ENCODE peak calls at places on chromosomes 2 and 18, in ten cellular contexts. A is IMR-90, B is transverse colon, G is fibroblast of lung, O is GM23248, D is vagina, V is OCI-LY7, T is GM23338, P is MM.1S, X is pancreas. H is an unnamed sample.

GRCh38 chr2:10258726-10259125 is 44.0 kb upstream of the HPCAL1 start:
- DNase-seq in A (no peak), B (no peak), G (no peak), O (no peak), D (no peak), V (no peak), T (no peak), P (no peak), X (no peak), H (no peak)

GRCh38 chr18:62407660-62408059 is 82.5 kb downstream of the TNFRSF11A start:
- DNase-seq in A (no peak), B (no peak), G (no peak), O (no peak), D (no peak), V (no peak), T (no peak), P (no peak), X (no peak), H (no peak)

GRCh38 chr2:231523451-231524266 is 6.6 kb downstream of the NMUR1 start:
- DNase-seq in A (no peak), B (no peak), G (no peak), O (no peak), D (no peak), V (no peak), T (no peak), P (no peak), X (no peak), H (no peak)

GRCh38 chr2:209525834-209526281 is 102.0 kb downstream of the MAP2 start:
- DNase-seq in A (peak), B (no peak), G (peak), O (peak), D (no peak), V (no peak), T (no peak), P (peak), X (no peak), H (peak)

GRCh38 chr2:46502291-46502690 is 22.9 kb downstream of the TMEM247 start:
- DNase-seq in A (no peak), B (no peak), G (no peak), O (no peak), D (no peak), V (no peak), T (no peak), P (no peak), X (no peak), H (no peak)

GRCh38 chr2:25036221-25036559 is 5.7 kb upstream of the EFR3B start:
- DNase-seq in A (no peak), B (no peak), G (no peak), O (no peak), D (no peak), V (no peak), T (no peak), P (no peak), X (no peak), H (no peak)

GRCh38 chr2:159256159-159256558 is 30.3 kb downstream of the WDSUB1 start:
- DNase-seq in A (peak), B (no peak), G (peak), O (no peak), D (no peak), V (no peak), T (no peak), P (no peak), X (no peak), H (no peak)

GRCh38 chr2:8126783-8127182 is 555.1 kb upstream of the ID2 start:
- DNase-seq in A (no peak), B (no peak), G (no peak), O (no peak), D (no peak), V (no peak), T (no peak), P (no peak), X (no peak), H (no peak)

GRCh38 chr2:150425121-150425559 is 62.3 kb downstream of the RND3 start:
- DNase-seq in A (peak), B (no peak), G (peak), O (peak), D (no peak), V (no peak), T (peak), P (no peak), X (no peak), H (peak)

GRCh38 chr18:6628189-6628588 is 101.3 kb upstream of the ARHGAP28 start:
- DNase-seq in A (no peak), B (no peak), G (no peak), O (no peak), D (no peak), V (no peak), T (no peak), P (no peak), X (no peak), H (no peak)

GRCh38 chr2:234993547-234993981 is 41.7 kb downstream of the SH3BP4 start:
- DNase-seq in A (no peak), B (no peak), G (no peak), O (no peak), D (no peak), V (peak), T (no peak), P (peak), X (no peak), H (no peak)

GRCh38 chr2:183038341-183039300 is at the start of gene NCKAP1:
- DNase-seq in A (peak), B (peak), G (peak), O (peak), D (peak), V (peak), T (peak), P (peak), X (peak), H (peak)

GRCh38 chr2:69946351-69947077 is 14.9 kb downstream of the ASPRV1 start:
- DNase-seq in A (peak), B (no peak), G (peak), O (peak), D (no peak), V (peak), T (no peak), P (peak), X (no peak), H (no peak)

GRCh38 chr2:17518212-17519154 is at the start of gene RAD51AP2:
- DNase-seq in A (peak), B (peak), G (peak), O (peak), D (peak), V (peak), T (peak), P (peak), X (peak), H (peak)

GRCh38 chr2:239150125-239151011 is 250.5 kb downstream of the HDAC4 start:
- DNase-seq in A (no peak), B (no peak), G (no peak), O (no peak), D (no peak), V (peak), T (no peak), P (no peak), X (no peak), H (no peak)

GRCh38 chr18:55422456-55423185 is 165.4 kb downstream of the TCF4 start:
- DNase-seq in A (peak), B (peak), G (peak), O (peak), D (no peak), V (peak), T (no peak), P (no peak), X (no peak), H (peak)

GRCh38 chr2:1617425-1618021 is 126.8 kb downstream of the PXDN start:
- DNase-seq in A (no peak), B (no peak), G (no peak), O (no peak), D (no peak), V (peak), T (no peak), P (no peak), X (no peak), H (no peak)

GRCh38 chr2:67465623-67466022 is 68.5 kb downstream of the ETAA1 start:
- DNase-seq in A (no peak), B (no peak), G (no peak), O (no peak), D (no peak), V (no peak), T (no peak), P (peak), X (no peak), H (no peak)

GRCh38 chr2:129801575-129801974 is 177.9 kb upstream of the RAB6C start:
- DNase-seq in A (peak), B (no peak), G (peak), O (peak), D (peak), V (no peak), T (no peak), P (no peak), X (no peak), H (no peak)

DNA sequence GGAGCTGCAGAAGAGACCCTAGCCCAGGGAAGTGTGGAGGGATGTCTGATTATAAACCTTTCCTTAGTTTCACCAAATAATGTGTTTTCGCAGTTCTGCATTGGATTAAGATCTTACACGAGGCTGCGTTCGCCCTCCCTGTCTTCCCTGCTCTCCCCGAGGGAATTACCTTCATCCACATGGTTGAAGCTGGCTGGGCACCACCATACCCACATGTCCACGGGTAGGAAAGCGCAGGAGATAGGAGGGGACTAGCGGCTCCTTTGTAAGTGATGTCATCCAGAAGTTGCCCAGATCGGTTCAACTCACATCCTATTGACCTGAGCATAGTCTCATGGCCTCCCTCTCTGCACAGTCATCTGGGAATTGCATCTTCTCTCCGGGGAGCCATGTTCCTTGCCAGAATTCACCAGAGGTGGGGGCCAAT is 1.1 kb downstream of the TTL start:
- DNase-seq in A (peak), B (no peak), G (peak), O (peak), D (no peak), V (peak), T (peak), P (no peak), X (no peak), H (peak)
- H3K27ac ChIP-seq in A (peak), B (peak), G (peak), O (peak), D (peak), V (peak), T (no peak), P (peak), X (no peak), H (peak)

DNA sequence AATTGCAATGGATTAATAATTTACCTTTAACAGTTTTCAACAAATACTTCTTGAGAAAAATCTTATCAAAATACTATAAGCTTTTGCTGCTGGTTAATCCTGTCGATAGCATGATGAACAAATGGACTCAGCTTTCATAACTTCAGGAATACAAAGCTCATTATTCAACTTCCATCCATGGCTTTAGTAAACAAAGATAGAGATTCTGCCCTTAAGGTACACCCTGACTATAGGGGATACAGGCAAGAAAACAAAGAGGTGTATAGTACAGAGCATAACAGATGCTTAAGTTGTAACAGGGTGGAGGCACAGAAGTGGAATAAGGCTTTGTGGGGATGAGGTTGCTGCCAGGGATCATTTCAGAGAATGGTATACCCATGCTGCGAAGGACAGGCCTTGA is 272.5 kb upstream of the STON1 start:
- DNase-seq in A (no peak), B (no peak), G (no peak), O (no peak), D (no peak), V (no peak), T (no peak), P (no peak), X (no peak), H (no peak)
- H3K27ac ChIP-seq in A (no peak), B (no peak), G (no peak), O (no peak), D (no peak), V (no peak), T (no peak), P (no peak), X (no peak), H (no peak)

DNA sequence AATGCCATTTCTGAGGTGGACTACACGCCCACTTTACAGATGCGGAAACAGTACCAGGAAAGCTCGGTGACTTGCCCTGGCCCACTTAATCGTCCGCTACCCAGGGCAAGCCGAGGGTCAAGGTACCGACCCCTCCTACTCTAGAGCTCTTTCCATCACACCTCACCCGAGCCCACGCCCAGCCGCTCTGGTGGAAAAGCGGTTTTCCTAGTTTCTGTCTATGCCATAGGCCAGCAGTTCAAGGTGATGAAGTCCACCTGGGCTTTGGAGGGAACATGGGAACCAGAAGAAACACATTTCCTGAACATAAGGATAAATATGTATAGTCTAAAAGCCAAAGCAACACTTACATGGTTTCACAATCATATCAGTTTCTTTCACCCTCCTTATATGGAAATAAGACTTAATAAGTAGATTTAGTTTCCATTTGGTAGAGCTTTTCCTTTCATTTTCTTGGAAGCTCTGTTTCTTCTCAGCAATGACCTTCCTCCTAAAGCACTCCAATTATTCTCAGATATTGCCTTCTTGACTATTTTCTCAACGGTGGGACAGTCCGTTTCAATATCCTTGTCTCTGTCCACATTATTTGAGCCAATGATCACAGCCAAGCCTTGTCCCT is 589 bp downstream of the VWA3B start:
- DNase-seq in A (no peak), B (no peak), G (peak), O (peak), D (no peak), V (no peak), T (no peak), P (no peak), X (no peak), H (no peak)
- H3K27ac ChIP-seq in A (no peak), B (peak), G (no peak), O (no peak), D (no peak), V (no peak), T (no peak), P (no peak), X (no peak), H (no peak)

DNA sequence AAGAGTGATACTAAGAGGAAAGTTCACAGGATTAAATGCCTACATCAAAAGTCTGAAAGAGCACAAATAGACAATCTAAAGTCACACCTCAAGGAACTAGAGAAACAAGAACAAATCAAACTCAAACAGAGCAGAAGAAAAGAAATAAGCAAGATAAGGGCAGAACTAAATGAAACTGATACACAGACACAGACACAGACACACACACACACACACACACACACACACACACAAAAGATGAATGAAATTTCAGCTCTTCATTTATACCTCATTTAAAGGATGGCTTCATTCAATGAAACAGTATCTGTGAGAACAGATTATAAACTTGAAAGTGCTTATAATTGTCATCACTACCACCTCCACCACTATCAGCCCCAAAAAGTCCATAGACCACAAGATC is 428.9 kb downstream of the MBD2 start:
- DNase-seq in A (no peak), B (no peak), G (peak), O (no peak), D (no peak), V (no peak), T (no peak), P (no peak), X (no peak), H (no peak)
- H3K27ac ChIP-seq in A (no peak), B (no peak), G (no peak), O (peak), D (peak), V (no peak), T (no peak), P (no peak), X (no peak), H (no peak)

H was measured in A673.